ENCODE peak calls at places on chromosome 16, in five cellular contexts. Q is HT-29; F is Daoy; L is activated CD8-positive, alpha-beta memory T cell treated with anti-CD3 and anti-CD28 coated beads, Interleukin-2, amount 10 ng/mL, durations not matched to agents 7 days and 5 days; W is ELR. B is an unnamed sample.

GRCh38 chr16:68893710-68894705 is 50.7 kb downstream of the TANGO6 start:
- DNase-seq in Q (peak), F (peak), L (no peak), W (peak), B (no peak)

GRCh38 chr16:52561910-52562741 is 15.2 kb upstream of the TOX3 start:
- DNase-seq in Q (peak), F (no peak), L (no peak), W (no peak), B (no peak)

GRCh38 chr16:4920826-4921225 is 16.1 kb downstream of the PPL start:
- DNase-seq in Q (no peak), F (no peak), L (no peak), W (no peak), B (no peak)

GRCh38 chr16:9048302-9048700 is 43.1 kb upstream of the HAPSTR1 start:
- DNase-seq in Q (no peak), F (no peak), L (no peak), W (no peak), B (no peak)

GRCh38 chr16:4506450-4506849 is 30.3 kb downstream of the HMOX2 start:
- DNase-seq in Q (peak), F (peak), L (peak), W (peak), B (no peak)

GRCh38 chr16:89291355-89291754 is 73.9 kb downstream of the ZNF778 start:
- DNase-seq in Q (no peak), F (no peak), L (no peak), W (no peak), B (no peak)

GRCh38 chr16:17374668-17375255 is 96.0 kb downstream of the XYLT1 start:
- DNase-seq in Q (no peak), F (no peak), L (no peak), W (no peak), B (no peak)

GRCh38 chr16:25037632-25038031 is 22.5 kb upstream of the ARHGAP17 start:
- DNase-seq in Q (no peak), F (no peak), L (no peak), W (no peak), B (no peak)

GRCh38 chr16:85667261-85667660 is 21.5 kb downstream of the GINS2 start:
- DNase-seq in Q (no peak), F (no peak), L (no peak), W (no peak), B (no peak)

GRCh38 chr16:46747777-46748651 is at the start of gene MYLK3:
- DNase-seq in Q (no peak), F (no peak), L (no peak), W (no peak), B (no peak)

GRCh38 chr16:539901-540530 is 12.5 kb downstream of the CAPN15 start:
- DNase-seq in Q (no peak), F (no peak), L (no peak), W (peak), B (no peak)

GRCh38 chr16:56263711-56264608 is 72.7 kb downstream of the GNAO1 start:
- DNase-seq in Q (no peak), F (no peak), L (peak), W (no peak), B (no peak)

GRCh38 chr16:50315346-50315997 is 49.1 kb downstream of the ADCY7 start:
- DNase-seq in Q (no peak), F (no peak), L (peak), W (no peak), B (no peak)